ENCODE peak calls at places on chromosomes 1 and 21, in ten cellular contexts. H, A, N, Z, V, G, X, E, U and S are unnamed samples.

GRCh38 chr21:28181730-28182129 is 810.9 kb downstream of the LTN1 start:
- DNase-seq in E (no peak), H (no peak), A (no peak), V (no peak), U (no peak), N (no peak), X (no peak), Z (no peak), G (no peak), S (no peak)

GRCh38 chr1:231929311-231929710 is 302.7 kb downstream of the DISC1 start:
- DNase-seq in E (peak; percentile 88), Z (no peak), X (no peak), N (no peak), A (no peak), G (no peak), U (no peak), V (no peak), H (peak; percentile 25), S (no peak)

GRCh38 chr1:154476791-154477190 is 25.2 kb upstream of the TDRD10 start:
- DNase-seq in V (no peak), U (no peak), X (no peak), N (no peak), Z (no peak), A (no peak), G (no peak), H (no peak), E (no peak), S (no peak)

GRCh38 chr1:118960026-118960561 is 28.0 kb downstream of the TBX15 start:
- DNase-seq in A (no peak), E (no peak), V (no peak), Z (no peak), U (no peak), X (no peak), G (no peak), H (peak; percentile 42), N (no peak), S (no peak)

GRCh38 chr1:221458430-221459156 is 283.3 kb downstream of the DUSP10 start:
- DNase-seq in U (no peak), Z (no peak), V (no peak), N (no peak), A (no peak), E (peak; percentile 55), G (no peak), H (peak; percentile 92), X (no peak), S (no peak)

GRCh38 chr1:44542415-44543063 is 131.7 kb downstream of the TMEM53 start:
- DNase-seq in X (no peak), H (no peak), E (no peak), U (no peak), V (no peak), A (no peak), G (no peak), Z (no peak), N (no peak), S (no peak)

GRCh38 chr1:234987415-234988159 is 141.1 kb downstream of the TOMM20 start:
- DNase-seq in Z (peak; percentile 88), X (no peak), N (peak; percentile 72), G (peak; percentile 73), H (peak; percentile 84), E (peak; percentile 85), U (peak; percentile 74), A (peak; percentile 86), V (no peak), S (no peak)

GRCh38 chr1:34929853-34930701 is 627 bp upstream of the DLGAP3 start:
- DNase-seq in N (peak; percentile 13), X (no peak), H (no peak), A (no peak), E (no peak), G (no peak), U (no peak), Z (no peak), V (peak; percentile 25), S (no peak)

GRCh38 chr1:177897601-177898376 is 72.1 kb downstream of the SEC16B start:
- DNase-seq in N (no peak), V (no peak), G (no peak), X (no peak), H (no peak), E (no peak), A (no peak), U (no peak), Z (no peak), S (no peak)

GRCh38 chr1:21620461-21620860 is 48.7 kb downstream of the RAP1GAP start:
- DNase-seq in A (no peak), Z (no peak), H (peak; percentile 13), U (no peak), G (no peak), X (no peak), E (no peak), N (peak; percentile 71), V (no peak), S (peak; percentile 28)

GRCh38 chr1:27596261-27596660 is 7.7 kb downstream of the AHDC1 start:
- DNase-seq in N (no peak), E (no peak), A (no peak), G (no peak), V (no peak), X (peak; percentile 57), Z (no peak), H (no peak), U (no peak), S (no peak)
- H3K27ac ChIP-seq in N (no peak overlapping the region), E (no peak overlapping the region), A (peak overlapping the region; percentile 99), G (no peak overlapping the region), V (no peak overlapping the region), X (no peak overlapping the region), Z (no peak overlapping the region), H (no peak overlapping the region), U (no peak overlapping the region), S (no peak overlapping the region)

DNA sequence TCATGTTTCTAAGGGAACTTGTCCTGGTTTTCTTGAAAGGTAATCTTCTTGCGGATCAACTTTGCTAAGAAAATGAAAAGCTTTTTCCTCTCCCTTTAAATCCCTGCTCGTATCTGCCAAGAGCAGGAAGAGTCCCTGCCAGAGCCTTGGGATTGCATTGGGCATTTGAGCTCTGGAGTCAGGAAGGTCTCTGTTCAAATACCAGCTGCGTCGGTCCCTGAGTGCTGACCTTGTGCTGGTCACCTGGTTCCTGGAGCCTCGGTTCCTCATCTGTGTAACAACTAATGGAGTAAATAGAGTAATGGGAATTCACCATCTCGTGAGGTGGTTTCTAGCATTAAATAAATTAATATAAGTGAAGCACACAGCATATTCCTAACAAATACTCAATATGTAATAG is 274.6 kb upstream of the TMEM51 start:
- DNase-seq in G (no peak), E (no peak), A (no peak), X (no peak), Z (no peak), V (no peak), U (no peak), N (peak; percentile 78), H (no peak), S (no peak)
- H3K27ac ChIP-seq in G (no peak overlapping the region), E (no peak overlapping the region), A (no peak overlapping the region), X (no peak overlapping the region), Z (no peak overlapping the region), V (no peak overlapping the region), U (no peak overlapping the region), N (no peak overlapping the region), H (no peak overlapping the region), S (no peak overlapping the region)

GRCh38 chr1:9717193-9718005 is 65.9 kb downstream of the PIK3CD start:
- DNase-seq in V (no peak), X (peak; percentile 92), A (peak; percentile 54), G (no peak), Z (peak; percentile 88), U (peak; percentile 48), N (peak; percentile 47), E (no peak), H (no peak), S (peak; percentile 40)

GRCh38 chr1:9718006-9718680 is 66.6 kb downstream of the PIK3CD start:
- DNase-seq in G (no peak), H (no peak), N (no peak), V (no peak), U (no peak), A (no peak), E (no peak), Z (no peak), X (no peak), S (no peak)

GRCh38 chr1:9714257-9714718 is 62.8 kb downstream of the PIK3CD start:
- DNase-seq in A (no peak), Z (no peak), G (no peak), E (no peak), X (no peak), V (peak; percentile 72), N (no peak), H (no peak), U (no peak), S (no peak)

GRCh38 chr1:9715536-9716226 is 64.2 kb downstream of the PIK3CD start:
- DNase-seq in H (no peak), N (no peak), X (no peak), E (no peak), V (no peak), G (no peak), U (no peak), Z (no peak), A (no peak), S (no peak)

DNA sequence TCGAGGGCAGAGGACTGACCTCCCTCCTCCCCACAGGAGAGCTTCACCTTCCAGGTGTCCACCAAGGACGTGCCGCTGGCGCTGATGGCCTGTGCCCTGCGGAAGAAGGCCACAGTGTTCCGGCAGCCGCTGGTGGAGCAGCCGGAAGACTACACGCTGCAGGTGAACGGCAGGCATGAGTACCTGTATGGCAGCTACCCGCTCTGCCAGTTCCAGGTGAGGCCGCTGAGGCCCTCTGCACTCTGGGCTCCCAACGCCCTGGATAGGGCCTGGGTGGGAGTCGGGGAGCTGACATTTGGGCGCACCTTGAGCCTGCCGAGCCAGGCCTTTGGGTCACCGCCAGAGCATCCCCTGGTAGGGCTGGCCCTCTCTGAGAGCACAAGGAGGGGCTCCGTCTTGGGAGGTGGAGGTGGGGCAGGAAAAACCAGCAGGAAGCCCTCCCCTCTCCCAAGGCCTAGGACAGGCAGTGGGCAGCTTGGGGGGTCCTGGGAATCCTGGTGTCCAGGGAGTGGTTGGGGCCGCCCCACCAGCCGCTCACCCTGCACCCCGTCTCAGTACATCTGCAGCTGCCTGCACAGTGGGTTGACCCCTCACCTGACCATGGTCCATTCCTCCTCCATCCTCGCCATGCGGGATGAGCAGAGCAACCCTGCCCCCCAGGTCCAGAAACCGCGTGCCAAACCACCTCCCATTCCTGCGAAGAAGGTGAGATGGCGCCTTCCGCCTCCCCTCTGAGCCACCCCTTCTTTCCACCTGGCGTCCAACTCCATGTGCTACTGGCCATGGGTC is 65.1 kb downstream of the PIK3CD start:
- DNase-seq in N (no peak), V (no peak), H (no peak), U (no peak), E (no peak), X (no peak), A (no peak), G (no peak), Z (no peak), S (no peak)
- H3K27ac ChIP-seq in N (no peak overlapping the region), V (peak overlapping the region; percentile 49), H (no peak overlapping the region), U (no peak overlapping the region), E (no peak overlapping the region), X (peak overlapping the region; percentile 80), A (no peak overlapping the region), G (no peak overlapping the region), Z (no peak overlapping the region), S (no peak overlapping the region)

DNA sequence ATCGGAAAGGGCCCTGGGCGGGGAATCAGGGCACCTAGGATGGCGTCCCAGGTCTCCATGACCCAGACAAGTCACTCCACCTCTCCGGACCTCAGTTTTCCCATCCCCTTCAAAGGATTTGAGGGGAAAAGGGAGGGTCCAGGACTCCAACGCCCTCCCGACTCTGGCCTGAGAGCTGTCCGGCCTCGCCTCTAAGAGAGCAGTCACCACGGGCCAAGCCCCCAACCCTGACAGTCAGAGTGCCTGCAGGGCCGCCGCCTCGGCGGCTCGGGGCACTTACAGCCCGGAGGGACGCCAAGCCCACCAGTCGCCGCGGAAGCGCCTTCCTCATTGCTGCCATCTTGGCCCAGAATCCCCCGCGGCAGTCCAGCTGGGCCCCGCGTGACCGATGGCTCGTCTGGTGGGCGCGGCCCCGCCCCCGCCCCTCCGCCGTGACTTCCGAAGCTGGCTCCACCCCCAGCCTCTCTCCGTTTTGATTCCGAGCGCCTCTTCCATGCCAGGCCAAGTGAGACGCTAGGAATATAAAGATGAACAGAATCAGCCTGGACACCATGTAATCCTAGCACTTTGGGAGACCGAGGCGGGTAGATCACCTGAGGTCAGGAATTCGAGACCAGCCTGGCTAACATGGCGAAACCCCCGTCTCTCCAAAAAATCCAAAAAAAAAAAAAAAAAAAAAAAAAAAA is at the start of gene HMGCL:
- DNase-seq in V (no peak), G (peak; percentile 70), Z (peak; percentile 95), A (peak; percentile 90), U (peak; percentile 86), E (peak; percentile 72), N (peak; percentile 96), H (peak; percentile 97), X (peak; percentile 90), S (peak; percentile 75)
- H3K27ac ChIP-seq in V (peak within 1 kb of the TSS; percentile 96), G (peak within 1 kb of the TSS; percentile 93), Z (peak within 1 kb of the TSS; percentile 47), A (peak within 1 kb of the TSS; percentile 91), U (peak within 1 kb of the TSS; percentile 96), E (peak within 1 kb of the TSS; percentile 95), N (peak within 1 kb of the TSS; percentile 55), H (peak within 1 kb of the TSS; percentile 81), X (peak within 1 kb of the TSS; percentile 78), S (peak within 1 kb of the TSS; percentile 96)